ENCODE peak calls at places on chromosomes 3 and 15, in five cellular contexts. O, Y, U, M and X are unnamed samples.

GRCh38 chr3:74592359-74592758 is 22.1 kb downstream of the CNTN3 start:
- DNase-seq in O (no peak), Y (no peak), U (no peak), M (no peak), X (no peak)

GRCh38 chr15:59736181-59736580 is 47.1 kb upstream of the BNIP2 start:
- DNase-seq in O (no peak), Y (peak), U (no peak), M (no peak), X (no peak)

GRCh38 chr3:64916192-64916798 is 228.5 kb upstream of the ADAMTS9 start:
- DNase-seq in O (no peak), Y (no peak), U (no peak), M (no peak), X (no peak)

GRCh38 chr15:67114846-67115521 is 49.6 kb downstream of the SMAD3 start:
- DNase-seq in O (no peak), Y (no peak), U (no peak), M (no peak), X (no peak)

GRCh38 chr15:85588657-85589056 is 206.1 kb downstream of the KLHL25 start:
- DNase-seq in O (no peak), Y (no peak), U (no peak), M (no peak), X (no peak)

GRCh38 chr15:62977952-62978811 is 64.4 kb upstream of the TPM1 start:
- DNase-seq in O (no peak), Y (no peak), U (peak), M (no peak), X (no peak)

GRCh38 chr3:149575213-149575961 is 82.4 kb downstream of the WWTR1 start:
- DNase-seq in O (no peak), Y (no peak), U (peak), M (no peak), X (no peak)

GRCh38 chr15:33086500-33087141 is 107.9 kb downstream of the FMN1 start:
- DNase-seq in O (no peak), Y (no peak), U (no peak), M (peak), X (no peak)